ENCODE peak calls at places on chromosomes 2 and 18, in five cellular contexts. S is NCI-H774; F is activated CD8-positive, alpha-beta T cell treated with anti-CD3 and anti-CD28 coated beads for 36 hours; H is suprapubic skin; Z is GM12891. M is an unnamed sample.
A peak's percentile ranks its signal among the peaks of the same experiment; 100 is the strongest.

GRCh38 chr2:9228088-9228751 is 21.6 kb downstream of the ASAP2 start:
- DNase-seq in Z (no peak), H (no peak), S (no peak), F (no peak), M (no peak)

GRCh38 chr2:133062946-133063345 is 392.9 kb upstream of the LYPD1 start:
- DNase-seq in F (no peak), H (no peak), Z (no peak), S (no peak), M (no peak)

GRCh38 chr2:57981369-57981768 is 65.2 kb upstream of the VRK2 start:
- DNase-seq in H (no peak), F (no peak), Z (no peak), S (no peak), M (no peak)

GRCh38 chr2:239710953-239711861 is 310.4 kb upstream of the HDAC4 start:
- DNase-seq in S (no peak), F (no peak), H (peak; percentile 56), Z (no peak), M (no peak)

GRCh38 chr2:169013628-169014026 is 17.5 kb downstream of the ABCB11 start:
- DNase-seq in H (no peak), F (no peak), S (no peak), Z (no peak), M (no peak)

GRCh38 chr2:183078163-183078466 is 432 bp upstream of the DUSP19 start:
- DNase-seq in H (no peak), Z (no peak), F (no peak), S (no peak), M (no peak)

GRCh38 chr2:216548901-216549321 is 50.3 kb downstream of the RPL37A start:
- DNase-seq in H (no peak), S (no peak), Z (no peak), F (no peak), M (no peak)

GRCh38 chr2:188975497-188976102 is 1.4 kb downstream of the COL3A1 start:
- DNase-seq in H (no peak), Z (no peak), F (no peak), S (no peak), M (no peak)

GRCh38 chr2:179071810-179072355 is 21.9 kb upstream of the CCDC141 start:
- DNase-seq in S (no peak), Z (no peak), H (no peak), F (no peak), M (no peak)

GRCh38 chr2:137254081-137254480 is 488.7 kb downstream of the THSD7B start:
- DNase-seq in S (no peak), F (no peak), H (no peak), Z (no peak), M (no peak)

GRCh38 chr2:145258903-145259579 is 739.1 kb upstream of the ZEB2 start:
- DNase-seq in S (no peak), F (peak; percentile 52), H (no peak), Z (no peak), M (no peak)

GRCh38 chr2:54041135-54041534 is 70.3 kb upstream of the PSME4 start:
- DNase-seq in Z (no peak), F (peak; percentile 87), S (no peak), H (no peak), M (no peak)

GRCh38 chr18:56248613-56249235 is 389.7 kb downstream of the TXNL1 start:
- DNase-seq in F (peak; percentile 3), S (no peak), H (no peak), Z (peak; percentile 23), M (peak; percentile 17)

GRCh38 chr2:8437228-8437948 is 244.5 kb upstream of the ID2 start:
- DNase-seq in Z (no peak), H (no peak), S (no peak), F (no peak), M (no peak)

GRCh38 chr2:140136366-140136765 is 1356.2 kb upstream of the NXPH2 start:
- DNase-seq in H (no peak), F (no peak), S (no peak), Z (no peak), M (no peak)

GRCh38 chr2:223050188-223050587 is 1.8 kb upstream of the KCNE4 start:
- DNase-seq in H (no peak), Z (no peak), S (no peak), F (no peak), M (no peak)

GRCh38 chr18:44793186-44793585 is 112.5 kb downstream of the SETBP1 start:
- DNase-seq in Z (no peak), H (no peak), S (no peak), F (no peak), M (no peak)

GRCh38 chr2:109736177-109736827 is 57.8 kb upstream of the RGPD5 start:
- DNase-seq in F (peak; percentile 35), H (no peak), Z (no peak), S (peak; percentile 20), M (no peak)

GRCh38 chr2:68853035-68853434 is 18.2 kb downstream of the BMP10 start:
- DNase-seq in H (no peak), F (no peak), S (no peak), Z (no peak), M (no peak)

GRCh38 chr18:5122270-5122669 is 74.8 kb downstream of the AKAIN1 start:
- DNase-seq in H (no peak), S (no peak), F (no peak), Z (no peak), M (no peak)

GRCh38 chr18:46324556-46324955 is 220.4 kb downstream of the HAUS1 start:
- DNase-seq in F (no peak), S (peak; percentile 11), H (no peak), Z (no peak), M (no peak)

GRCh38 chr2:137776697-137777096 is 187.6 kb upstream of the HNMT start:
- DNase-seq in F (no peak), S (no peak), Z (no peak), H (no peak), M (no peak)

GRCh38 chr2:25570161-25570840 is 103.1 kb downstream of the DTNB start:
- DNase-seq in S (no peak), Z (no peak), H (no peak), F (no peak), M (no peak)

GRCh38 chr2:36530178-36530982 is 67.6 kb downstream of the FEZ2 start:
- DNase-seq in F (no peak), Z (no peak), S (no peak), H (no peak), M (no peak)

GRCh38 chr2:219182331-219183150 is 4.5 kb downstream of the RETREG2 start:
- DNase-seq in H (no peak), S (no peak), F (peak; percentile 56), Z (no peak), M (no peak)

GRCh38 chr18:31424383-31424988 is 23.1 kb upstream of the DSG3 start:
- DNase-seq in F (peak; percentile 41), S (no peak), H (no peak), Z (no peak), M (no peak)

GRCh38 chr18:7205346-7205745 is 25.5 kb upstream of the LRRC30 start:
- DNase-seq in Z (no peak), S (no peak), F (no peak), H (no peak), M (no peak)

GRCh38 chr18:22840606-22841144 is 92.5 kb upstream of the RBBP8 start:
- DNase-seq in F (no peak), S (no peak), H (no peak), Z (no peak), M (no peak)

GRCh38 chr2:228602277-228602676 is 420.8 kb upstream of the SPHKAP start:
- DNase-seq in F (no peak), H (no peak), Z (no peak), S (no peak), M (no peak)

GRCh38 chr2:15804691-15805090 is 135.7 kb upstream of the MYCN start:
- DNase-seq in S (no peak), F (no peak), H (no peak), Z (no peak), M (no peak)

GRCh38 chr2:46116616-46117015 is 180.6 kb upstream of the EPAS1 start:
- DNase-seq in H (no peak), S (no peak), F (no peak), Z (no peak), M (no peak)

GRCh38 chr2:58497189-58497588 is 256.1 kb upstream of the FANCL start:
- DNase-seq in S (no peak), H (no peak), Z (no peak), F (no peak), M (no peak)

M was measured in GM18507.